ENCODE peak calls at places on chromosomes 4 and X, in five cellular contexts. One of them, this sample, is unnamed.

GRCh38 chr4:172656055-172656454 is 512.6 kb upstream of the GALNT7 start:
- DNase-seq in H1: no peak
- DNase-seq in GM12878: no peak
- DNase-seq in HepG2: no peak
- DNase-seq in SK-N-SH: no peak
- DNase-seq in this sample: no peak

GRCh38 chr4:103306870-103307345 is 108.8 kb upstream of the CENPE start:
- DNase-seq in H1: no peak
- DNase-seq in GM12878: no peak
- DNase-seq in HepG2: peak; percentile 82
- DNase-seq in SK-N-SH: peak; percentile 15
- DNase-seq in this sample: no peak

GRCh38 chr4:182089326-182089725 is 153.9 kb upstream of the TENM3 start:
- DNase-seq in SK-N-SH: no peak
- DNase-seq in HepG2: peak; percentile 10
- DNase-seq in H1: no peak
- DNase-seq in GM12878: no peak
- DNase-seq in this sample: no peak

GRCh38 chrX:10932842-10933440 is 178.2 kb upstream of the HCCS start:
- DNase-seq in H1: no peak
- DNase-seq in GM12878: no peak
- DNase-seq in HepG2: no peak
- DNase-seq in SK-N-SH: peak; percentile 6
- DNase-seq in this sample: no peak

GRCh38 chr4:185437809-185438208 is 12.0 kb upstream of the UFSP2 start:
- DNase-seq in H1: no peak
- DNase-seq in HepG2: no peak
- DNase-seq in GM12878: no peak
- DNase-seq in SK-N-SH: no peak
- DNase-seq in this sample: no peak

GRCh38 chrX:97155809-97156208 is 272.1 kb downstream of the RPA4 start:
- DNase-seq in HepG2: no peak
- DNase-seq in SK-N-SH: no peak
- DNase-seq in H1: no peak
- DNase-seq in GM12878: no peak
- DNase-seq in this sample: no peak

GRCh38 chr4:17561195-17561909 is 15.6 kb upstream of the LAP3 start:
- DNase-seq in HepG2: no peak
- DNase-seq in H1: no peak
- DNase-seq in SK-N-SH: peak; percentile 63
- DNase-seq in GM12878: no peak
- DNase-seq in this sample: no peak

GRCh38 chr4:54898941-54899340 is 226.5 kb downstream of the KDR start:
- DNase-seq in H1: no peak
- DNase-seq in HepG2: no peak
- DNase-seq in SK-N-SH: no peak
- DNase-seq in GM12878: no peak
- DNase-seq in this sample: no peak

GRCh38 chrX:111039606-111040005 is 56.4 kb upstream of the PAK3 start:
- DNase-seq in SK-N-SH: no peak
- DNase-seq in H1: no peak
- DNase-seq in GM12878: no peak
- DNase-seq in HepG2: no peak
- DNase-seq in this sample: no peak

GRCh38 chr4:111883557-111883999 is 261.7 kb upstream of the FAM241A start:
- DNase-seq in SK-N-SH: no peak
- DNase-seq in H1: no peak
- DNase-seq in GM12878: no peak
- DNase-seq in HepG2: no peak
- DNase-seq in this sample: no peak

GRCh38 chr4:186699298-186699697 is 24.4 kb downstream of the FAT1 start:
- DNase-seq in GM12878: no peak
- DNase-seq in H1: no peak
- DNase-seq in SK-N-SH: no peak
- DNase-seq in HepG2: peak; percentile 77
- DNase-seq in this sample: no peak

GRCh38 chrX:65993915-65994460 is 45.9 kb downstream of the VSIG4 start:
- DNase-seq in SK-N-SH: no peak
- DNase-seq in HepG2: no peak
- DNase-seq in GM12878: no peak
- DNase-seq in H1: no peak
- DNase-seq in this sample: no peak

GRCh38 chr4:173436149-173436579 is 37.2 kb upstream of the SCRG1 start:
- DNase-seq in HepG2: no peak
- DNase-seq in GM12878: no peak
- DNase-seq in SK-N-SH: no peak
- DNase-seq in H1: no peak
- DNase-seq in this sample: no peak

GRCh38 chrX:100289159-100289558 is 120.9 kb downstream of the PCDH19 start:
- DNase-seq in SK-N-SH: no peak
- DNase-seq in GM12878: no peak
- DNase-seq in H1: no peak
- DNase-seq in HepG2: no peak
- DNase-seq in this sample: no peak

GRCh38 chr4:76723373-76723772 is 174.6 kb downstream of the SOWAHB start:
- DNase-seq in SK-N-SH: no peak
- DNase-seq in GM12878: no peak
- DNase-seq in HepG2: no peak
- DNase-seq in H1: no peak
- DNase-seq in this sample: no peak

GRCh38 chrX:132491191-132491590 is 2.4 kb upstream of the MBNL3 start:
- DNase-seq in GM12878: no peak
- DNase-seq in H1: no peak
- DNase-seq in SK-N-SH: no peak
- DNase-seq in HepG2: peak; percentile 88
- DNase-seq in this sample: no peak

GRCh38 chrX:109299091-109299490 is 182.8 kb downstream of the GUCY2F start:
- DNase-seq in H1: no peak
- DNase-seq in HepG2: no peak
- DNase-seq in GM12878: no peak
- DNase-seq in SK-N-SH: no peak
- DNase-seq in this sample: no peak

GRCh38 chr4:109026588-109026987 is 263.7 kb upstream of the ETNPPL start:
- DNase-seq in GM12878: no peak
- DNase-seq in HepG2: no peak
- DNase-seq in SK-N-SH: no peak
- DNase-seq in H1: no peak
- DNase-seq in this sample: no peak

GRCh38 chrX:95703696-95704095 is 980.9 kb upstream of the DIAPH2 start:
- DNase-seq in H1: no peak
- DNase-seq in HepG2: no peak
- DNase-seq in SK-N-SH: no peak
- DNase-seq in GM12878: no peak
- DNase-seq in this sample: no peak

GRCh38 chr4:37530451-37530850 is 155.7 kb downstream of the RELL1 start:
- DNase-seq in H1: no peak
- DNase-seq in HepG2: no peak
- DNase-seq in SK-N-SH: no peak
- DNase-seq in GM12878: no peak
- DNase-seq in this sample: no peak

GRCh38 chr4:7045961-7046921 is 3.1 kb downstream of the TADA2B start:
- DNase-seq in HepG2: no peak
- DNase-seq in H1: no peak
- DNase-seq in SK-N-SH: no peak
- DNase-seq in GM12878: peak; percentile 66
- DNase-seq in this sample: peak; percentile 65

GRCh38 chr4:2862528-2862927 is 18.9 kb downstream of the ADD1 start:
- DNase-seq in HepG2: no peak
- DNase-seq in GM12878: no peak
- DNase-seq in H1: peak; percentile 44
- DNase-seq in SK-N-SH: no peak
- DNase-seq in this sample: no peak

GRCh38 chr4:187667095-187667494 is 328.5 kb upstream of the ZFP42 start:
- DNase-seq in SK-N-SH: no peak
- DNase-seq in GM12878: no peak
- DNase-seq in H1: no peak
- DNase-seq in HepG2: no peak
- DNase-seq in this sample: no peak

GRCh38 chr4:8419222-8420041 is 21.1 kb downstream of the ACOX3 start:
- DNase-seq in SK-N-SH: no peak
- DNase-seq in H1: no peak
- DNase-seq in HepG2: no peak
- DNase-seq in GM12878: peak; percentile 37
- DNase-seq in this sample: no peak

GRCh38 chr4:166174717-166175510 is 301.9 kb downstream of the TLL1 start:
- DNase-seq in H1: no peak
- DNase-seq in GM12878: no peak
- DNase-seq in SK-N-SH: no peak
- DNase-seq in HepG2: no peak
- DNase-seq in this sample: no peak

GRCh38 chr4:79897174-79897573 is 175.9 kb downstream of the ANTXR2 start:
- DNase-seq in HepG2: no peak
- DNase-seq in GM12878: no peak
- DNase-seq in SK-N-SH: no peak
- DNase-seq in H1: no peak
- DNase-seq in this sample: no peak

GRCh38 chr4:173463816-173464215 is 64.9 kb upstream of the SCRG1 start:
- DNase-seq in GM12878: no peak
- DNase-seq in SK-N-SH: no peak
- DNase-seq in H1: no peak
- DNase-seq in HepG2: no peak
- DNase-seq in this sample: no peak

GRCh38 chr4:77930154-77930553 is 67.5 kb downstream of the MRPL1 start:
- DNase-seq in SK-N-SH: no peak
- DNase-seq in GM12878: no peak
- DNase-seq in H1: no peak
- DNase-seq in HepG2: no peak
- DNase-seq in this sample: no peak

GRCh38 chr4:185143596-185143969 is 517 bp downstream of the SLC25A4 start:
- DNase-seq in GM12878: no peak
- DNase-seq in HepG2: peak; percentile 22
- DNase-seq in SK-N-SH: peak; percentile 65
- DNase-seq in H1: no peak
- DNase-seq in this sample: no peak

GRCh38 chr4:175253184-175253902 is 335.2 kb downstream of the ADAM29 start:
- DNase-seq in H1: no peak
- DNase-seq in HepG2: no peak
- DNase-seq in SK-N-SH: no peak
- DNase-seq in GM12878: no peak
- DNase-seq in this sample: no peak

GRCh38 chr4:156983366-156983765 is 11.8 kb upstream of the PDGFC start:
- DNase-seq in GM12878: no peak
- DNase-seq in H1: no peak
- DNase-seq in HepG2: no peak
- DNase-seq in SK-N-SH: no peak
- DNase-seq in this sample: no peak

GRCh38 chrX:129478516-129478915 is 44.8 kb downstream of the SMARCA1 start:
- DNase-seq in GM12878: no peak
- DNase-seq in SK-N-SH: no peak
- DNase-seq in H1: no peak
- DNase-seq in HepG2: no peak
- DNase-seq in this sample: no peak

GRCh38 chrX:48520455-48520854 is 1.2 kb upstream of the EBP start:
- DNase-seq in SK-N-SH: no peak
- DNase-seq in H1: no peak
- DNase-seq in GM12878: no peak
- DNase-seq in HepG2: no peak
- DNase-seq in this sample: no peak

GRCh38 chrX:108304210-108304609 is 134.0 kb downstream of the COL4A6 start:
- DNase-seq in HepG2: no peak
- DNase-seq in H1: no peak
- DNase-seq in SK-N-SH: peak; percentile 9
- DNase-seq in GM12878: no peak
- DNase-seq in this sample: no peak

DNA sequence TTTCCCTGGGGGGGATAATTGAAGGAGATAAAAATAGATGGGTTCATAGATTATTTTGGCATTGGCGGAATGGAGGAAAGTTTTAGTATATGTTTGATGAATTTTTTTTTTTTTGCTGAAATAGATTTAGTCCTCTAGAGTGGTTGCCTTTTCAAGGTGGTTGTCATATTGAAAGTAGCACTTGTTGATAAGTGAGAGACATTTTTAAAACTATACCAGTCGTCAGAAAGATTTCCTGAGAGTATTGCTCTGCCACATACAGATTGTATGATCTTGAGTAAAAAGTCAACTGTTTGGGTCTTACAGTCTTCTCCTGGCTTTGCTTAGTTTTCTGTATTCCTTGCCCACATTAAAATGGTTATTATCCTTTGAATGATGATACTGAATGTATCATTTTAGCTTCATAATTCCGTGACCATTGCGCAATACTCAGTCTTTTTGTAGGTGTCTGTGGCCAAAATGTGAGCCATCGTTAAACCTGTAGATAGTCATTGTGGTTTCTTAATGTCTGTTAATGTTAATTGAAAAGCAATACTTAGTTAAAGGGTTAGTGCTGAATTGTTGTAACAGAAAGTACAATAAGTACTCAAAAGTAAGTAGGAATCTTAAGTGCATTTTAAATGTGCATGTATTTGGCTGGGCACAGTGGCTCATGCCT is 7.2 kb downstream of the SMARCAD1 start:
- DNase-seq in H1: no peak
- DNase-seq in HepG2: no peak
- DNase-seq in SK-N-SH: no peak
- DNase-seq in GM12878: no peak
- DNase-seq in this sample: no peak
- TF ChIP-seq TAF1 in H1: no peak
- TF ChIP-seq TAF1 in HepG2: no peak
- TF ChIP-seq TAF1 in SK-N-SH: no peak
- TF ChIP-seq TAF1 in GM12878: no peak
- TF ChIP-seq TAF1 in this sample: no peak

GRCh38 chr4:140963883-140964282 is 169.4 kb downstream of the RNF150 start:
- DNase-seq in SK-N-SH: no peak
- DNase-seq in HepG2: no peak
- DNase-seq in H1: no peak
- DNase-seq in GM12878: no peak
- DNase-seq in this sample: no peak
- TF ChIP-seq POLR2AphosphoS5 in SK-N-SH: no peak
- TF ChIP-seq POLR2AphosphoS5 in HepG2: no peak
- TF ChIP-seq POLR2AphosphoS5 in H1: no peak
- TF ChIP-seq POLR2AphosphoS5 in GM12878: no peak
- TF ChIP-seq POLR2AphosphoS5 in this sample: no peak

GRCh38 chr4:1798530-1799363 is 5.7 kb downstream of the FGFR3 start:
- DNase-seq in GM12878: no peak
- DNase-seq in SK-N-SH: no peak
- DNase-seq in HepG2: no peak
- DNase-seq in H1: no peak
- DNase-seq in this sample: no peak

GRCh38 chr4:1795304-1796195 is 2.5 kb downstream of the FGFR3 start:
- DNase-seq in GM12878: no peak
- DNase-seq in SK-N-SH: no peak
- DNase-seq in HepG2: peak; percentile 88
- DNase-seq in H1: no peak
- DNase-seq in this sample: no peak

GRCh38 chr4:1796486-1797204 is 3.6 kb downstream of the FGFR3 start:
- DNase-seq in SK-N-SH: no peak
- DNase-seq in HepG2: no peak
- DNase-seq in H1: no peak
- DNase-seq in GM12878: no peak
- DNase-seq in this sample: no peak

GRCh38 chr4:1797861-1798529 is 4.9 kb downstream of the FGFR3 start:
- DNase-seq in SK-N-SH: no peak
- DNase-seq in H1: no peak
- DNase-seq in GM12878: no peak
- DNase-seq in HepG2: peak; percentile 60
- DNase-seq in this sample: no peak

GRCh38 chr4:1797298-1797860 is 4.3 kb downstream of the FGFR3 start:
- DNase-seq in HepG2: no peak
- DNase-seq in SK-N-SH: no peak
- DNase-seq in H1: no peak
- DNase-seq in GM12878: no peak
- DNase-seq in this sample: no peak
- TF ChIP-seq TAF1 in HepG2: no peak
- TF ChIP-seq TAF1 in SK-N-SH: no peak
- TF ChIP-seq TAF1 in H1: no peak
- TF ChIP-seq TAF1 in GM12878: no peak
- TF ChIP-seq TAF1 in this sample: no peak

GRCh38 chr4:73844352-73844751 is 7.9 kb downstream of the CXCL6 start:
- DNase-seq in GM12878: no peak
- DNase-seq in H1: no peak
- DNase-seq in HepG2: no peak
- DNase-seq in SK-N-SH: no peak
- DNase-seq in this sample: no peak
- TF ChIP-seq POLR2AphosphoS5 in GM12878: no peak
- TF ChIP-seq POLR2AphosphoS5 in H1: no peak
- TF ChIP-seq POLR2AphosphoS5 in HepG2: no peak
- TF ChIP-seq POLR2AphosphoS5 in SK-N-SH: no peak
- TF ChIP-seq POLR2AphosphoS5 in this sample: no peak

This sample was measured in GM12892.